ENCODE peak calls at places on chromosome 17, in eight cellular contexts. F is heart left ventricle; X is adrenal gland; N is CD4-positive, alpha-beta T cell; V is GM23248; W is A549; B is CD4-positive, CD25-positive, alpha-beta regulatory T cell; D is endothelial cell of umbilical vein. E is an unnamed sample.

GRCh38 chr17:16428098-16428882 is 12.9 kb downstream of the TRPV2 start:
- DNase-seq in F (peak; percentile 55), X (no peak), N (peak; percentile 42), V (peak; percentile 76), W (peak; percentile 93), B (no peak), D (peak; percentile 29), E (no peak)

GRCh38 chr17:4514206-4514605 is 15.5 kb downstream of the SPNS2 start:
- DNase-seq in F (no peak), X (no peak), N (no peak), V (no peak), W (no peak), B (no peak), D (no peak), E (peak; percentile 41)

GRCh38 chr17:49031965-49032928 is 35.1 kb downstream of the IGF2BP1 start:
- DNase-seq in F (no peak), X (peak; percentile 53), N (no peak), V (peak; percentile 81), W (peak; percentile 96), B (peak; percentile 47), D (peak; percentile 80), E (no peak)

GRCh38 chr17:77560417-77560816 is 398.1 kb upstream of the TNRC6C start:
- DNase-seq in F (no peak), X (no peak), N (no peak), V (no peak), W (no peak), B (no peak), D (no peak), E (no peak)

GRCh38 chr17:15119928-15120327 is 145.2 kb downstream of the PMP22 start:
- DNase-seq in F (no peak), X (no peak), N (no peak), V (peak; percentile 35), W (no peak), B (no peak), D (no peak), E (no peak)

GRCh38 chr17:40111221-40112128 is 10.3 kb upstream of the MSL1 start:
- DNase-seq in F (peak; percentile 96), X (peak; percentile 93), N (peak; percentile 65), V (peak; percentile 93), W (peak; percentile 99), B (peak; percentile 69), D (peak; percentile 97), E (peak; percentile 99)

GRCh38 chr17:61504697-61505096 is 52.5 kb downstream of the TBX4 start:
- DNase-seq in F (no peak), X (no peak), N (no peak), V (peak; percentile 75), W (peak; percentile 34), B (no peak), D (peak; percentile 39), E (no peak)

GRCh38 chr17:78748730-78749317 is 33.2 kb downstream of the CYTH1 start:
- DNase-seq in F (peak; percentile 60), X (no peak), N (peak; percentile 77), V (peak; percentile 86), W (no peak), B (peak; percentile 89), D (peak; percentile 10), E (peak; percentile 85)

GRCh38 chr17:46191332-46192210 is 1.7 kb downstream of the KANSL1 start:
- DNase-seq in F (peak; percentile 30), X (peak; percentile 54), N (no peak), V (peak; percentile 83), W (peak; percentile 97), B (no peak), D (peak; percentile 67), E (no peak)

GRCh38 chr17:67506966-67507365 is 129.9 kb downstream of the PITPNC1 start:
- DNase-seq in F (no peak), X (no peak), N (no peak), V (peak; percentile 92), W (no peak), B (no peak), D (no peak), E (no peak)

GRCh38 chr17:37642706-37643105 is 540 bp downstream of the DDX52 start:
- DNase-seq in F (no peak), X (no peak), N (no peak), V (peak; percentile 72), W (peak; percentile 40), B (peak; percentile 9), D (no peak), E (no peak)

GRCh38 chr17:3944485-3945388 is 19.5 kb downstream of the ATP2A3 start:
- DNase-seq in F (peak; percentile 70), X (peak; percentile 85), N (peak; percentile 47), V (peak; percentile 89), W (no peak), B (no peak), D (peak; percentile 63), E (peak; percentile 86)

GRCh38 chr17:70080541-70081347 is 5.7 kb downstream of the KCNJ16 start:
- DNase-seq in F (no peak), X (no peak), N (no peak), V (peak; percentile 79), W (no peak), B (no peak), D (no peak), E (no peak)

GRCh38 chr17:70084476-70084875 is 9.5 kb downstream of the KCNJ16 start:
- DNase-seq in F (no peak), X (no peak), N (no peak), V (peak; percentile 29), W (no peak), B (no peak), D (no peak), E (no peak)

GRCh38 chr17:70078549-70078948 is 3.5 kb downstream of the KCNJ16 start:
- DNase-seq in F (no peak), X (no peak), N (no peak), V (no peak), W (no peak), B (no peak), D (no peak), E (no peak)

GRCh38 chr17:70078994-70079531 is 4.0 kb downstream of the KCNJ16 start:
- DNase-seq in F (no peak), X (no peak), N (no peak), V (no peak), W (no peak), B (no peak), D (no peak), E (no peak)

DNA sequence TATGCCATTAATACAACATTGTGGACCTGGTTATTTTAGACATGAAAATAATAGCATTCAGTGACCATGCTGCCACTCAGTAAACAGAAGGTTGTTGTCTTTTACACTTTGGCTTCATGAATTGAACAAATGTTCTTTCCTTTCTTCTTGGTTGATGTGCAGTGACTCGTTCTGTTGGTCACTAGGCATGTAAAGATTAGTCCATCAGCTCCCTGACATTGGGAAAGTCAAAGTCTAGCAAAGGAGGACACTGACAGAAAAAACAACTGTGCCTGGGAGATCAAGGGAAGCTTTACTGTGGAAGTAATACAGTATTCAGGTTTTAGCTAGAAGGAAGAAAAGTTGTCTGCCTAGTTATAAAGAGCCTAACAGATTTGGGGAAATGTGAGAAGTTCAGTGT is 6.9 kb downstream of the KCNJ16 start:
- DNase-seq in F (no peak), X (no peak), N (no peak), V (no peak), W (no peak), B (no peak), D (no peak), E (no peak)
- H3K9me3 ChIP-seq in F (no peaks in the 10 kb centered on the region), X (no peaks in the 10 kb centered on the region), N (no peaks in the 10 kb centered on the region), V (no peaks in the 10 kb centered on the region), W (no peaks in the 10 kb centered on the region), B (no peaks in the 10 kb centered on the region), D (no peaks in the 10 kb centered on the region), E (no peaks in the 10 kb centered on the region)

GRCh38 chr17:57020208-57020607 is 42.3 kb downstream of the SCPEP1 start:
- DNase-seq in F (no peak), X (no peak), N (no peak), V (no peak), W (no peak), B (no peak), D (no peak), E (no peak)

GRCh38 chr17:57027852-57028251 is 49.9 kb downstream of the SCPEP1 start:
- DNase-seq in F (no peak), X (no peak), N (no peak), V (no peak), W (no peak), B (no peak), D (no peak), E (no peak)

GRCh38 chr17:57021226-57021940 is 43.5 kb downstream of the SCPEP1 start:
- DNase-seq in F (no peak), X (no peak), N (no peak), V (no peak), W (peak; percentile 30), B (no peak), D (no peak), E (no peak)

GRCh38 chr17:57025876-57026275 is 47.9 kb downstream of the SCPEP1 start:
- DNase-seq in F (no peak), X (no peak), N (no peak), V (no peak), W (no peak), B (no peak), D (no peak), E (no peak)
- H3K9me3 ChIP-seq in F (no peaks in the 10 kb centered on the region), X (no peaks in the 10 kb centered on the region), N (peaks cover 14% of the 10 kb centered on the region), V (no peaks in the 10 kb centered on the region), W (peaks cover 11% of the 10 kb centered on the region), B (peaks cover 15% of the 10 kb centered on the region), D (no peaks in the 10 kb centered on the region), E (no peaks in the 10 kb centered on the region)

GRCh38 chr17:10824874-10825273 is 13.0 kb downstream of the PIRT start:
- DNase-seq in F (no peak), X (no peak), N (no peak), V (no peak), W (no peak), B (no peak), D (no peak), E (no peak)

DNA sequence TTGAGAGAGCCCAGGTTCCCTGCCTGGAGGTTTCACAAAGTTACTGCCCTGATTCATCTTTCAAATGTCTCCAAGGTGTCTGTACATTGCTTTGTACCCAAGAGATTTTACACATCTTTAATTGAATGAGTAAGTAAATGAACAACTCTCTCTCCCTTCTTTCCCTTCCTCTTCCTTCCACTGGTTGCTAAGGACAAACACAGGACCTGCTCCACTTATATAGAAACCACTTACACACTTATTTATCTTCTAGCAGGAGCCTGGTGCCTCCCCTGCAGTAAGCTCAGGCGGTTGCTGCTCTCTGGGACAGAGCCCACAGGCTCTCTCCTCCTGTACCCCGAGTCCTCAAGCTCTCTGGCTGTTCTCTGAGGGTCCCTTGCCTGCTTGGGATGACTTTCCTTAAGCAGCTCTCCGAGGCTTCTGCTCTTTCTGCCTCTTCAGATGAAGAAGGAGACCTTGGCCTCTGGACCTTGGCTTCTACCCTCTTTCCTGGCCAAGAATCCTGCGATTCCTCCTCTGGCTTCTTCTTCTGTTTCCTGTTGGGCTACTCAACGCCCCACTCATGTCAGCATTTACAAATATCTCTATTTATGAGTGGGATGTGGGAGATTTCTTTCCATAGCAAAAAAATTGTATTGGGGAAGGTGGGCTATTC is 9.9 kb downstream of the PIRT start:
- DNase-seq in F (no peak), X (no peak), N (no peak), V (no peak), W (no peak), B (no peak), D (no peak), E (no peak)
- H3K9me3 ChIP-seq in F (no peaks in the 10 kb centered on the region), X (no peaks in the 10 kb centered on the region), N (no peaks in the 10 kb centered on the region), V (no peaks in the 10 kb centered on the region), W (no peaks in the 10 kb centered on the region), B (no peaks in the 10 kb centered on the region), D (no peaks in the 10 kb centered on the region), E (no peaks in the 10 kb centered on the region)

DNA sequence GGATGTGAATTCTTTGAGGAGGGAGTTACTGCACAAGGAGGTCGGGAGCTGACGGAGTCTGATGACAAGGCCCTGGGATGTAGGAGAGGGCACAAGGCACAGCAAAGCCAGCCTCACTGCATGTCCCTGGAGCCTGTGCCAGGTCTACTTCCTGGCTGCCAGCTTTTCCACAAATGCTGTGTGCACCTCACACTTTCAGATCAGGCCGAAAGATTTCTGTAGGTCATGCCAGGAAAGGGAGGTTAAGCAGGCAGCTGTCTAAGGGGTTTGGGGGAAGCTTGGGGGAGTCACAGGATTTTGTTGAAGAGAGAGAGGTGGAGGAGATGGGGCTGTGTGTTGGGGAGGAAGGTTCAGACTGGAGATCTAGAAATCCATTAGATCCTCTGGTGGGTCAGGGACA is 792.5 kb downstream of the KCNJ18 start:
- DNase-seq in F (no peak), X (no peak), N (no peak), V (no peak), W (no peak), B (no peak), D (no peak), E (no peak)
- H3K9me3 ChIP-seq in F (no peaks in the 10 kb centered on the region), X (no peaks in the 10 kb centered on the region), N (peaks cover 18% of the 10 kb centered on the region), V (no peaks in the 10 kb centered on the region), W (no peaks in the 10 kb centered on the region), B (peaks cover 2% of the 10 kb centered on the region), D (peaks cover 2% of the 10 kb centered on the region), E (peaks cover 9% of the 10 kb centered on the region)

E was measured in sigmoid colon.